ENCODE peak calls at places on chromosomes 7 and 10, in four cellular contexts. Z is suprapubic skin, U is heart right ventricle, C is testis. R is an unnamed sample.

GRCh38 chr10:5467634-5468255 is 31.6 kb downstream of the CALML5 start:
- DNase-seq in U (no peak), C (no peak), Z (no peak), R (no peak)

GRCh38 chr7:74083928-74084721 is 521 bp downstream of the LIMK1 start:
- DNase-seq in U (no peak), Z (no peak), C (no peak), R (peak; percentile 66)

GRCh38 chr10:104893711-104894110 is 252.6 kb downstream of the SORCS3 start:
- DNase-seq in U (no peak), C (no peak), Z (no peak), R (no peak)

GRCh38 chr7:143214789-143215679 is 6.8 kb upstream of the TAS2R40 start:
- DNase-seq in U (no peak), C (peak; percentile 72), Z (no peak), R (peak; percentile 60)

GRCh38 chr10:123906884-123907652 is 15.5 kb upstream of the CPXM2 start:
- DNase-seq in C (no peak), U (no peak), Z (no peak), R (no peak)

GRCh38 chr10:76033457-76034196 is 602.2 kb downstream of the LRMDA start:
- DNase-seq in C (no peak), U (no peak), Z (no peak), R (no peak)

GRCh38 chr10:68470300-68470699 is 1.5 kb downstream of the DNA2 start:
- DNase-seq in C (no peak), Z (no peak), U (no peak), R (no peak)

GRCh38 chr10:58820862-58821559 is 308.3 kb downstream of the BICC1 start:
- DNase-seq in U (no peak), C (no peak), Z (no peak), R (no peak)

GRCh38 chr10:116765549-116766162 is 23.3 kb upstream of the HSPA12A start:
- DNase-seq in U (no peak), Z (peak; percentile 58), C (peak; percentile 58), R (no peak)

GRCh38 chr10:61973169-61973568 is 71.7 kb downstream of the ARID5B start:
- DNase-seq in Z (no peak), C (no peak), U (no peak), R (no peak)
- H3K4me1 ChIP-seq in Z (peaks cover 42% of the 10 kb centered on the region), C (peaks cover 24% of the 10 kb centered on the region), U (peaks cover 56% of the 10 kb centered on the region), R (peaks cover 8% of the 10 kb centered on the region)

DNA sequence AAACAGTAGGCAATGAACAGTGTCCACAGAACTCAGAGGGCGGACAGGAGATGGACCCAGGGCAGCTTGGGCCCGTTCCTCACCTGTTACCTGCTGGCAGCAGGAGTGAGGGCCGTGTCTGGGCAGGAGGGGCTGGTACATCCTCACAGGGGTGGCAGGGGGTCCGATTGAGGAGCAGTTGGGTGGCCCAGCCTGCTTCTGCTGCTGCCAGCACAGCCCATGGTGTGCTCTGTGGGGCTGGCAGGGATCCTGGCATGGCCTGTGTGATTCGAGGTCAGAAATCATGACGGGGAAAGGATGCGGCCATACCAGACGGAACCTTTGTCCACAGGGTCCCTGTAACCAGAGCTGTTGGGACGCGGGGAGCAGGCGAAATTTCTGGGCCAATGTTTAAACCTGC is 49.6 kb downstream of the INPP5A start:
- DNase-seq in Z (no peak), U (no peak), C (no peak), R (no peak)
- H3K4me1 ChIP-seq in Z (peaks cover 32% of the 10 kb centered on the region), U (peaks cover 95% of the 10 kb centered on the region), C (peaks cover 42% of the 10 kb centered on the region), R (peaks cover 4% of the 10 kb centered on the region)

GRCh38 chr10:73647875-73648228 is 6.6 kb upstream of the MYOZ1 start:
- DNase-seq in Z (no peak), C (no peak), U (no peak), R (no peak)
- H3K4me1 ChIP-seq in Z (peaks cover 27% of the 10 kb centered on the region), C (peaks cover 12% of the 10 kb centered on the region), U (peaks cover 40% of the 10 kb centered on the region), R (no peaks in the 10 kb centered on the region)

GRCh38 chr10:101666025-101666424 is 28.9 kb downstream of the FBXW4 start:
- DNase-seq in U (no peak), Z (no peak), C (no peak), R (no peak)
- H3K4me1 ChIP-seq in U (no peaks in the 10 kb centered on the region), Z (no peaks in the 10 kb centered on the region), C (no peaks in the 10 kb centered on the region), R (no peaks in the 10 kb centered on the region)

DNA sequence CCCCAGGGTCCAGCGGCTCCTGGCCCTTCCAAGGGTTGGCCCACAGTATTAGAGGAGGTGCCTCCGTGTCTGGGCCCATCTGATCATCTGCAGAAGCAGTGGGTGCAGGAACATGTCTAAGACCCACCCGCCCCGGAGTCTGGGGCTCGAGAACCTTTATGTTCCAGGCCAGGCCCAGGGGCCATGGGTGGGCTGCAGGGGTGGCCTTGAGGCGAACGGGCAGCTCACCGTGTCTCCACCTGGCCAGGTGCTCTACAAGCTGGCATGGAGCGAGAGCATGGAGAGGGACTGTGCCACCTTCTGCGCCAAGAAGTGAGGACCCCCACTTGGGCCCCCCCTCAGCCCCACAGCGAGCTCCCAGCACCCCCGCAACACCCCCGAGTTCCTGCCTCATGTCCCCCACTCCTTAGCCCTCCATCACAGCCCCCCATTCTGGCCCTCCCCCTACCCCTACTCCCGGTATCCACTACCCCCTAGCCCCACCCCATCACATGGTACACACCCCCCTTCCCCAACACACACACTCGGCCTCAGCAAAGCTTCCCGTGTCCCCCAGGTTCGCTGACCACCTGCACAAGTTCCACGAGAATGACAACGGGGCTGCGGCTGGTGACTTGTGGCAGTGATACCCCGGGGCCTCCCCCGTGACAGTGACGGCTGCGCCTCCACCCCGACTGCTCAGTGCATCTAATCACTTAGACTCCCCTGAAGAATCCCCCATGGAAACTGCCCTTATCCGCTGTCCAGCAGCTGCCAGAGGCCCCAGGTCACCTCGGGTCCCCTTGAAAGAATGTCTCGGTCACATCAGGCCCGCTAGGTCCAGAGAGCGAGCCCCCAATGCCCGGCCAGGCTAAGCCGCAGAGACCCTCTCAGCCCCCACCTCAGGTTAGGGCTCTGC is 4.0 kb upstream of the SH2B2 start:
- DNase-seq in U (no peak), C (no peak), Z (no peak), R (no peak)
- H3K4me1 ChIP-seq in U (peaks cover 27% of the 10 kb centered on the region), C (peaks cover 8% of the 10 kb centered on the region), Z (peaks cover 26% of the 10 kb centered on the region), R (no peaks in the 10 kb centered on the region)

DNA sequence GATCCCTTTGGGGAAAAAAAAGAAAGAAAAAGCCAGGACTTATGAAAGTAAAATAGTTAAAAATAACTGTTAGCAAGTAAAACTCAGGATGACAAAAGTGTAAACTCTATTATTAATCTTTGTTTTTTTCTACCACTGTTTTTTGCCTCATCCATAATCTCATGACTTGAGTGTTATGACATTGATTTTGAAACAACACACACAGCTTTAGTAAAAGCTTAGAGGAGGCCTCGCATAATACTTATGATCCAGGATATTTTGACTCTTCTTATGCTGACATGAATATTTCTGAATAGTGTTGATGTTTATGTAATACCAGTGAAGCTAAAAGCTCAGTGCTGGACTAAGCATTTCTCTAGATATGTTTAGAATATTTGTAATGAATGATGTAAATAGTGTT is 10.5 kb downstream of the KAT6B start:
- DNase-seq in Z (no peak), C (no peak), U (no peak), R (no peak)
- H3K4me1 ChIP-seq in Z (peaks cover 27% of the 10 kb centered on the region), C (peaks cover 39% of the 10 kb centered on the region), U (peaks cover 68% of the 10 kb centered on the region), R (peaks cover 9% of the 10 kb centered on the region)

GRCh38 chr10:29647483-29647882 is 12.7 kb upstream of the SVIL start:
- DNase-seq in C (no peak), U (no peak), Z (no peak), R (no peak)
- H3K4me1 ChIP-seq in C (peaks cover 59% of the 10 kb centered on the region), U (peaks cover 59% of the 10 kb centered on the region), Z (peaks cover 52% of the 10 kb centered on the region), R (peaks cover 9% of the 10 kb centered on the region)

R was measured in aorta.